ENCODE peak calls at places on chromosomes 13 and 19, in nine cellular contexts. A, P, J, I, B, O, U, V and S are unnamed samples.

GRCh38 chr13:93430346-93430745 is 203.7 kb downstream of the GPC6 start:
- DNase-seq in A (no peak), P (no peak), J (no peak), I (no peak), B (no peak), O (no peak), U (no peak), V (no peak), S (no peak)

GRCh38 chr19:4009990-4010807 is 2.7 kb downstream of the PIAS4 start:
- DNase-seq in A (no peak), P (no peak), J (no peak), I (no peak), B (no peak), O (no peak), U (no peak), V (no peak), S (no peak)

GRCh38 chr13:20369886-20370361 is 137.8 kb upstream of the GJB6 start:
- DNase-seq in A (no peak), P (no peak), J (no peak), I (no peak), B (no peak), O (no peak), U (no peak), V (no peak), S (no peak)

GRCh38 chr13:76023644-76024043 is 387.5 kb downstream of the LMO7 start:
- DNase-seq in A (no peak), P (no peak), J (no peak), I (no peak), B (no peak), O (no peak), U (no peak), V (no peak), S (no peak)

GRCh38 chr19:40381321-40381720 is 8.7 kb downstream of the HIPK4 start:
- DNase-seq in A (no peak), P (no peak), J (no peak), I (no peak), B (no peak), O (no peak), U (no peak), V (peak), S (no peak)

GRCh38 chr19:19510432-19510831 is 4.9 kb downstream of the TSSK6 start:
- DNase-seq in A (no peak), P (no peak), J (no peak), I (no peak), B (no peak), O (no peak), U (no peak), V (peak), S (no peak)

GRCh38 chr19:15253513-15253912 is 21.3 kb upstream of the EPHX3 start:
- DNase-seq in A (no peak), P (no peak), J (no peak), I (no peak), B (no peak), O (no peak), U (no peak), V (no peak), S (no peak)

GRCh38 chr13:41691276-41691675 is 233.9 kb downstream of the RGCC start:
- DNase-seq in A (no peak), P (no peak), J (no peak), I (no peak), B (no peak), O (no peak), U (no peak), V (no peak), S (no peak)

GRCh38 chr13:76991432-76991795 is 467 bp upstream of the CLN5 start:
- DNase-seq in A (peak), P (peak), J (peak), I (no peak), B (peak), O (no peak), U (no peak), V (no peak), S (peak)

GRCh38 chr19:56377105-56377924 is 16.0 kb downstream of the ZNF582 start:
- DNase-seq in A (no peak), P (no peak), J (no peak), I (no peak), B (no peak), O (no peak), U (no peak), V (no peak), S (no peak)

GRCh38 chr13:49454388-49455015 is 10.4 kb downstream of the SETDB2 start:
- DNase-seq in A (no peak), P (no peak), J (no peak), I (no peak), B (no peak), O (no peak), U (no peak), V (no peak), S (no peak)

GRCh38 chr13:23724196-23724970 is 154.2 kb downstream of the TNFRSF19 start:
- DNase-seq in A (no peak), P (no peak), J (no peak), I (no peak), B (no peak), O (no peak), U (no peak), V (peak), S (no peak)

GRCh38 chr13:36924001-36924400 is 4.0 kb upstream of the SMAD9 start:
- DNase-seq in A (no peak), P (no peak), J (no peak), I (no peak), B (no peak), O (no peak), U (no peak), V (no peak), S (no peak)

GRCh38 chr19:1931445-1931844 is 9.5 kb upstream of the CSNK1G2 start:
- DNase-seq in A (no peak), P (no peak), J (no peak), I (no peak), B (no peak), O (no peak), U (no peak), V (no peak), S (no peak)

GRCh38 chr19:47037766-47038165 is 10.7 kb downstream of the TMEM160 start:
- DNase-seq in A (no peak), P (no peak), J (no peak), I (no peak), B (no peak), O (no peak), U (no peak), V (no peak), S (no peak)

GRCh38 chr19:36182612-36183454 is 30.6 kb upstream of the COX7A1 start:
- DNase-seq in A (no peak), P (no peak), J (no peak), I (no peak), B (no peak), O (no peak), U (no peak), V (peak), S (no peak)

GRCh38 chr19:45469835-45470146 is 2.0 kb downstream of the FOSB start:
- DNase-seq in A (no peak), P (no peak), J (no peak), I (no peak), B (no peak), O (no peak), U (no peak), V (no peak), S (no peak)

GRCh38 chr19:294819-295686 is 3.9 kb upstream of the PLPP2 start:
- DNase-seq in A (peak), P (peak), J (peak), I (no peak), B (peak), O (no peak), U (no peak), V (peak), S (no peak)

GRCh38 chr19:10122066-10122465 is 2.4 kb upstream of the EIF3G start:
- DNase-seq in A (no peak), P (no peak), J (no peak), I (no peak), B (no peak), O (no peak), U (peak), V (no peak), S (no peak)

GRCh38 chr19:46365561-46365960 is 18.7 kb downstream of the PPP5C start:
- DNase-seq in A (no peak), P (no peak), J (no peak), I (no peak), B (no peak), O (no peak), U (no peak), V (no peak), S (no peak)